ENCODE peak calls at places on chromosomes 3 and 15, in four cellular contexts. F is WTC11, Q is SK-N-SH, E is K562. D is an unnamed sample.

GRCh38 chr3:38843898-38844297 is 27.9 kb upstream of the SCN10A start:
- DNase-seq in F (no peak), Q (peak), E (peak), D (no peak)

GRCh38 chr3:14772533-14773138 is 46.1 kb upstream of the FGD5 start:
- DNase-seq in F (no peak), Q (no peak), E (no peak), D (no peak)

GRCh38 chr3:151328298-151329036 is 882 bp downstream of the P2RY13 start:
- DNase-seq in F (no peak), Q (no peak), E (no peak), D (no peak)

GRCh38 chr3:186534113-186534669 is 10.0 kb downstream of the CRYGS start:
- DNase-seq in F (no peak), Q (no peak), E (no peak), D (no peak)

GRCh38 chr3:184381261-184382224 is 1.7 kb downstream of the CHRD start:
- DNase-seq in F (peak), Q (peak), E (no peak), D (no peak)

GRCh38 chr3:43076857-43077256 is 29.0 kb downstream of the POMGNT2 start:
- DNase-seq in F (no peak), Q (peak), E (no peak), D (no peak)

GRCh38 chr3:195251336-195252065 is 19.5 kb downstream of the XXYLT1 start:
- DNase-seq in F (no peak), Q (no peak), E (no peak), D (no peak)

GRCh38 chr3:131794766-131795381 is 239.9 kb downstream of the CPNE4 start:
- DNase-seq in F (peak), Q (peak), E (peak), D (peak)

GRCh38 chr3:55413236-55413635 is 73.9 kb downstream of the WNT5A start:
- DNase-seq in F (no peak), Q (no peak), E (no peak), D (no peak)

GRCh38 chr3:55416381-55416821 is 70.7 kb downstream of the WNT5A start:
- DNase-seq in F (no peak), Q (peak), E (no peak), D (no peak)

GRCh38 chr3:55409802-55410201 is 77.3 kb downstream of the WNT5A start:
- DNase-seq in F (no peak), Q (no peak), E (no peak), D (no peak)

GRCh38 chr3:55408193-55408826 is 78.8 kb downstream of the WNT5A start:
- DNase-seq in F (no peak), Q (no peak), E (no peak), D (no peak)

GRCh38 chr3:55412580-55412979 is 74.5 kb downstream of the WNT5A start:
- DNase-seq in F (no peak), Q (no peak), E (no peak), D (no peak)
- TF ChIP-seq TEAD4 in F (no peak), Q (no peak), E (no peak), D (no peak)

GRCh38 chr15:63012444-63012843 is 30.1 kb upstream of the TPM1 start:
- DNase-seq in F (no peak), Q (no peak), E (no peak), D (no peak)

GRCh38 chr15:63015618-63016017 is 26.9 kb upstream of the TPM1 start:
- DNase-seq in F (no peak), Q (no peak), E (no peak), D (no peak)

GRCh38 chr15:63014578-63014977 is 28.0 kb upstream of the TPM1 start:
- DNase-seq in F (no peak), Q (no peak), E (no peak), D (no peak)

GRCh38 chr15:63010920-63011693 is 31.4 kb upstream of the TPM1 start:
- DNase-seq in F (no peak), Q (no peak), E (no peak), D (no peak)

DNA sequence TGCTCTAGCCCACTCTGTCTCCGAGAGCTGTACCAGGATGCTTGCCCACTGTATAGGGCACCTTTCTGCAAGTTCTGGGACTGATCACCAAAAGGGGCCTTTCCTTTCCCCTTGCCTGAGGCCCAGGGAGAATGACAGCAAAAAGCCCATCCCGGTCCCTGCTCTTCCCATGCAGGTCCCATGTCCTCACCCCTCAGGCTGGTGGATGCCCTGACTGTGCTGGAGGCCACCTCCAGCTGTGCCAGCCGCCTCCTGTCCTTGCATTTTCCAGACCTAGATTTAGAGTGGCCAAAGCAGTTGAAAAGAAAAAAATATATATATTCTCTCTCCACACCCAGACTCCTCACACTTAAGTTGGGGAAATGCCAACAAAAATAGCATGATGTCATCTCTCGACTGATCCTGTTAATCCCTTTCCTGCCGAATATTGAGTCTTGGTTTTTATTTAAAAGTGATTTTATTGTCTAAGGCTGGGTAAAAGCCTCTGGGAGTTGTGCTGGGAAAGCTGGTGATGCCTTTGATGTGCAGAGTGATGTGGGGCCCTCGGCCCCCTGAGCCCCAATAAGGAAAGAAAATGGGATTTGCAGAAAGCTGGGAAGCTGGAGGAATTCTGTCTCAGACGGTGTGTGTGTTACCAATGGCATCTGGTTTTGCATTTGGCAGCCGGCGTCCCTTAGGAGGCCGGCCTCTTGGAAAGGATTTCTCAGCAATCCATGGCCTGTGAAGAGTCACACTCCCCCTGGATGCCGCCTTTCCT is 29.3 kb upstream of the TPM1 start:
- DNase-seq in F (no peak), Q (no peak), E (no peak), D (no peak)
- TF ChIP-seq TEAD4 in F (no peak), Q (no peak), E (no peak), D (no peak)

GRCh38 chr15:59191855-59192237 is 14.8 kb upstream of the LDHAL6B start:
- DNase-seq in F (no peak), Q (no peak), E (no peak), D (no peak)
- TF ChIP-seq TEAD4 in F (no peak), Q (no peak), E (no peak), D (no peak)

GRCh38 chr3:142910280-142910679 is 21.4 kb upstream of the PCOLCE2 start:
- DNase-seq in F (no peak), Q (no peak), E (no peak), D (no peak)
- TF ChIP-seq TEAD4 in F (no peak), Q (no peak), E (no peak), D (no peak)

GRCh38 chr3:122357828-122358617 is 25.0 kb downstream of the MIX23 start:
- DNase-seq in F (no peak), Q (peak), E (no peak), D (no peak)
- TF ChIP-seq TEAD4 in F (no peak), Q (no peak), E (no peak), D (no peak)

GRCh38 chr3:122697952-122698625 is 17.4 kb downstream of the PARP14 start:
- DNase-seq in F (no peak), Q (no peak), E (no peak), D (no peak)
- TF ChIP-seq TEAD4 in F (no peak), Q (no peak), E (no peak), D (no peak)

GRCh38 chr3:50322386-50323091 is at the start of gene HYAL2:
- DNase-seq in F (peak), Q (no peak), E (no peak), D (peak)
- TF ChIP-seq TEAD4 in F (no peak), Q (no peak), E (no peak), D (no peak)

GRCh38 chr3:79517766-79518413 is 249.9 kb downstream of the ROBO1 start:
- DNase-seq in F (peak), Q (peak), E (peak), D (no peak)
- TF ChIP-seq TEAD4 in F (no peak), Q (no peak), E (no peak), D (peak)

GRCh38 chr3:97010881-97011657 is 196.7 kb downstream of the EPHA6 start:
- DNase-seq in F (no peak), Q (no peak), E (no peak), D (no peak)

GRCh38 chr3:97009427-97010019 is 195.1 kb downstream of the EPHA6 start:
- DNase-seq in F (peak), Q (no peak), E (no peak), D (peak)
- TF ChIP-seq TEAD4 in F (no peak), Q (no peak), E (no peak), D (peak)

DNA sequence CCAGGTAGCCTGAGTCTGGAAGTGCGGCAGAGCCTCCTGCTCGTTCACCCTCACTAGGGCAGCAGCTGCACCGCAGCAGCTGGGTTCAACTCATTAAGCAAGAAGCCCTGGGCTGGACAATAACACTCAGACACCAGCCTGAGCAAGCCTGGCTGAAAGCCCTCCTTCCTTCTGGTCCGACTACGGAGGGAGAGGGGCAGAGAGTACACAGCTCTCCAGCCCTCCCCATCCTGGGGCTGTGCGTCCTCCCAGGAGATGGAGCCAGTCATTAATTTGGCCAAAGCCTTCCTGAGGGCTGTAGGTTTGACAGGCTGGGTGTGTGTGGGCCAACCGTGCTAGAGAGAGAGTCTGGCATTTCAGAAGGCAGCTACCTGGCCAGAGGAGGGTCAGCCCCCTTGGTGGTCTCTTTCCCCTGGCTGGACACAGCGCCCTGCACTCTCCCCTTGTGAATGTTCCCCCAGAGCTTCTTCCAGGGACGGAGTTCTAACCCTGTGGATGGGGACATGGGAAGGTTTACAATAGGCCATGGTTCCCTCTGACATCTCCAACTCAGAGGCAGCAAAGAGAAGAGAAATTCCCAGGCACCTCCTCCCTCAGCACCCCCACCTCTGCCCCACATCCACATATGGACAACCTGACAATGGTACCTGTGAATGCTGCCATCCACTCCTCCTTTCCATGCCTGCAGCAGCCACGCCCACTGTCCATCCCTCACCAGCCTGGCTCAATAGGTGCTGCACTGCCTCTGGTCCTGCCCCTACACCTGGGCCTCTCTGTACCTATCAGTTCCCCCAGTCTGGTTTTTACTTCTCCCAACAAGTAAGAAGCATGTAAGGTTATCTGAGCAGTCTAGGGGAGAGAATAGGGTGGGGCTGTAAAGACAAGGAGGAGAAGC is 6.5 kb downstream of the CHRNB4 start:
- DNase-seq in F (no peak), Q (no peak), E (no peak), D (no peak)
- TF ChIP-seq TEAD4 in F (no peak), Q (no peak), E (no peak), D (no peak)